ENCODE peak calls at places on chromosome 14, in ten cellular contexts. R, K, O, H, P, J, D, F, G and U are unnamed samples.
A peak's percentile ranks its signal among the peaks of the same experiment; 100 is the strongest.

GRCh38 chr14:105865904-105866840 is 339.8 kb downstream of the TMEM121 start:
- DNase-seq in H (no peak), O (peak; percentile 16), D (no peak), F (no peak), J (peak; percentile 73), K (no peak), R (no peak), G (no peak), P (no peak), U (peak; percentile 87)

GRCh38 chr14:67573268-67574010 is 26.6 kb downstream of the PIGH start:
- DNase-seq in R (no peak), D (no peak), P (no peak), J (peak; percentile 30), H (no peak), G (no peak), O (no peak), F (no peak), K (no peak), U (peak; percentile 68)

GRCh38 chr14:33343016-33343415 is 404.3 kb downstream of the NPAS3 start:
- DNase-seq in H (no peak), K (no peak), G (peak; percentile 18), P (no peak), D (no peak), R (peak; percentile 5), F (no peak), J (no peak), O (no peak), U (no peak)

GRCh38 chr14:50225974-50226297 is 5.4 kb downstream of the SOS2 start:
- DNase-seq in G (no peak), J (no peak), K (no peak), H (peak; percentile 62), D (no peak), O (no peak), P (no peak), F (peak; percentile 30), R (peak; percentile 9), U (no peak)

GRCh38 chr14:88554458-88555286 is at the start of gene PTPN21:
- DNase-seq in H (peak; percentile 84), O (peak; percentile 40), K (peak; percentile 81), F (no peak), P (peak; percentile 95), R (peak; percentile 79), D (peak; percentile 74), G (peak; percentile 73), J (peak; percentile 91), U (peak; percentile 90)

GRCh38 chr14:94550041-94550440 is 11.2 kb upstream of the SERPINA4 start:
- DNase-seq in O (no peak), H (peak; percentile 27), J (no peak), D (no peak), G (no peak), P (no peak), F (no peak), R (no peak), K (no peak), U (no peak)

GRCh38 chr14:89912667-89913211 is 41.8 kb downstream of the EFCAB11 start:
- DNase-seq in J (no peak), G (peak; percentile 96), O (no peak), H (peak; percentile 53), F (peak; percentile 1), K (peak; percentile 96), R (peak; percentile 94), D (no peak), P (peak; percentile 87), U (no peak)

GRCh38 chr14:50801706-50802105 is 29.3 kb downstream of the NIN start:
- DNase-seq in G (peak; percentile 59), D (no peak), F (no peak), R (peak; percentile 59), J (no peak), H (no peak), O (no peak), P (peak; percentile 18), K (peak; percentile 81), U (no peak)

GRCh38 chr14:28763914-28764848 is 2.4 kb upstream of the FOXG1 start:
- DNase-seq in F (no peak), P (no peak), O (no peak), D (no peak), J (no peak), R (no peak), K (no peak), G (peak; percentile 39), H (peak; percentile 79), U (no peak)

GRCh38 chr14:99360774-99361595 is 89.0 kb upstream of the BCL11B start:
- DNase-seq in P (no peak), J (peak; percentile 68), F (no peak), O (peak; percentile 24), D (no peak), R (no peak), H (no peak), G (no peak), K (peak; percentile 15), U (peak; percentile 67)

GRCh38 chr14:89417111-89417468 is at the start of gene FOXN3:
- DNase-seq in O (peak; percentile 90), R (peak; percentile 88), F (peak; percentile 37), D (peak; percentile 90), G (peak; percentile 93), P (peak; percentile 94), K (peak; percentile 82), H (peak; percentile 91), J (peak; percentile 98), U (no peak)

GRCh38 chr14:49679271-49679670 is 8.7 kb downstream of the POLE2 start:
- DNase-seq in O (no peak), H (no peak), P (peak; percentile 30), G (peak; percentile 17), K (peak; percentile 49), J (no peak), F (no peak), D (no peak), R (peak; percentile 13), U (no peak)

GRCh38 chr14:29529418-29529817 is 398.2 kb downstream of the PRKD1 start:
- DNase-seq in F (no peak), D (peak; percentile 58), R (peak; percentile 28), P (no peak), H (peak; percentile 79), O (no peak), G (peak; percentile 7), K (peak; percentile 56), J (no peak), U (no peak)

GRCh38 chr14:95341564-95341963 is 21.9 kb upstream of the CLMN start:
- DNase-seq in D (no peak), K (no peak), R (no peak), P (no peak), G (no peak), F (no peak), O (no peak), H (no peak), J (no peak), U (no peak)

GRCh38 chr14:28163261-28163660 is 603.3 kb upstream of the FOXG1 start:
- DNase-seq in O (no peak), F (no peak), G (no peak), H (no peak), P (no peak), K (no peak), D (no peak), R (no peak), J (no peak), U (no peak)

GRCh38 chr14:77091518-77091917 is 6.5 kb upstream of the CIPC start:
- DNase-seq in F (no peak), K (no peak), D (no peak), J (no peak), P (no peak), O (no peak), G (no peak), R (no peak), H (no peak), U (no peak)

GRCh38 chr14:88233915-88234314 is 89.2 kb downstream of the KCNK10 start:
- DNase-seq in R (peak; percentile 16), J (no peak), H (peak; percentile 80), K (peak; percentile 22), O (no peak), F (no peak), G (no peak), P (no peak), D (peak; percentile 11), U (no peak)